ENCODE peak calls at places on chromosomes 11 and 22, in nine cellular contexts. One of them, this sample, is unnamed. For H3K27me3, the result is how much of the 10 kb centered on the place peaks cover.

GRCh38 chr11:2529636-2530035 is 84.8 kb downstream of the KCNQ1 start:
- DNase-seq in kidney epithelial cell: no peak
- DNase-seq in PC-3: no peak
- DNase-seq in CD4-positive, alpha-beta T cell: no peak
- DNase-seq in colonic mucosa: no peak
- DNase-seq in A673: no peak
- DNase-seq in iPS DF 6.9: no peak
- DNase-seq in neural progenitor cell: no peak
- DNase-seq in psoas muscle: peak
- DNase-seq in this sample: peak

GRCh38 chr11:79098096-79098495 is 342.7 kb downstream of the TENM4 start:
- DNase-seq in colonic mucosa: no peak
- DNase-seq in CD4-positive, alpha-beta T cell: no peak
- DNase-seq in PC-3: no peak
- DNase-seq in psoas muscle: no peak
- DNase-seq in kidney epithelial cell: no peak
- DNase-seq in iPS DF 6.9: no peak
- DNase-seq in A673: no peak
- DNase-seq in neural progenitor cell: no peak
- DNase-seq in this sample: no peak

GRCh38 chr11:131897976-131898375 is 527.6 kb downstream of the NTM start:
- DNase-seq in A673: no peak
- DNase-seq in neural progenitor cell: no peak
- DNase-seq in kidney epithelial cell: no peak
- DNase-seq in PC-3: no peak
- DNase-seq in colonic mucosa: no peak
- DNase-seq in psoas muscle: no peak
- DNase-seq in CD4-positive, alpha-beta T cell: no peak
- DNase-seq in iPS DF 6.9: no peak
- DNase-seq in this sample: no peak

GRCh38 chr22:35587447-35587870 is 29.7 kb downstream of the MB start:
- DNase-seq in colonic mucosa: no peak
- DNase-seq in PC-3: peak
- DNase-seq in kidney epithelial cell: no peak
- DNase-seq in psoas muscle: peak
- DNase-seq in CD4-positive, alpha-beta T cell: no peak
- DNase-seq in iPS DF 6.9: no peak
- DNase-seq in neural progenitor cell: no peak
- DNase-seq in A673: peak
- DNase-seq in this sample: no peak

GRCh38 chr22:41596776-41597634 is 7.4 kb upstream of the PMM1 start:
- DNase-seq in CD4-positive, alpha-beta T cell: peak
- DNase-seq in neural progenitor cell: peak
- DNase-seq in psoas muscle: peak
- DNase-seq in A673: peak
- DNase-seq in kidney epithelial cell: no peak
- DNase-seq in PC-3: peak
- DNase-seq in colonic mucosa: peak
- DNase-seq in iPS DF 6.9: peak
- DNase-seq in this sample: peak

GRCh38 chr11:2420502-2421225 is 20.1 kb downstream of the TSSC4 start:
- DNase-seq in neural progenitor cell: peak
- DNase-seq in A673: peak
- DNase-seq in psoas muscle: peak
- DNase-seq in colonic mucosa: peak
- DNase-seq in kidney epithelial cell: peak
- DNase-seq in PC-3: peak
- DNase-seq in CD4-positive, alpha-beta T cell: peak
- DNase-seq in iPS DF 6.9: peak
- DNase-seq in this sample: peak

GRCh38 chr11:67316882-67317364 is 13.6 kb downstream of the SSH3 start:
- DNase-seq in CD4-positive, alpha-beta T cell: no peak
- DNase-seq in psoas muscle: no peak
- DNase-seq in neural progenitor cell: no peak
- DNase-seq in kidney epithelial cell: peak
- DNase-seq in iPS DF 6.9: no peak
- DNase-seq in colonic mucosa: no peak
- DNase-seq in PC-3: peak
- DNase-seq in A673: no peak
- DNase-seq in this sample: no peak

GRCh38 chr11:92978226-92979111 is 9.0 kb downstream of the MTNR1B start:
- DNase-seq in PC-3: no peak
- DNase-seq in CD4-positive, alpha-beta T cell: no peak
- DNase-seq in neural progenitor cell: no peak
- DNase-seq in kidney epithelial cell: no peak
- DNase-seq in A673: peak
- DNase-seq in colonic mucosa: no peak
- DNase-seq in iPS DF 6.9: no peak
- DNase-seq in psoas muscle: no peak
- DNase-seq in this sample: peak

GRCh38 chr11:119764108-119764874 is 35.3 kb upstream of the NECTIN1 start:
- DNase-seq in psoas muscle: peak
- DNase-seq in PC-3: no peak
- DNase-seq in neural progenitor cell: peak
- DNase-seq in colonic mucosa: no peak
- DNase-seq in kidney epithelial cell: no peak
- DNase-seq in CD4-positive, alpha-beta T cell: no peak
- DNase-seq in A673: no peak
- DNase-seq in iPS DF 6.9: no peak
- DNase-seq in this sample: peak

GRCh38 chr22:46827072-46827780 is 64.8 kb downstream of the TBC1D22A start:
- DNase-seq in PC-3: no peak
- DNase-seq in psoas muscle: no peak
- DNase-seq in kidney epithelial cell: no peak
- DNase-seq in A673: no peak
- DNase-seq in colonic mucosa: no peak
- DNase-seq in CD4-positive, alpha-beta T cell: no peak
- DNase-seq in iPS DF 6.9: peak
- DNase-seq in neural progenitor cell: peak
- DNase-seq in this sample: no peak

GRCh38 chr22:34877506-34877905 is 188.5 kb upstream of the ISX start:
- DNase-seq in CD4-positive, alpha-beta T cell: no peak
- DNase-seq in PC-3: no peak
- DNase-seq in iPS DF 6.9: no peak
- DNase-seq in kidney epithelial cell: peak
- DNase-seq in colonic mucosa: no peak
- DNase-seq in A673: no peak
- DNase-seq in neural progenitor cell: no peak
- DNase-seq in psoas muscle: no peak
- DNase-seq in this sample: no peak

GRCh38 chr22:17167486-17167885 is 8.4 kb upstream of the HDHD5 start:
- DNase-seq in colonic mucosa: no peak
- DNase-seq in neural progenitor cell: no peak
- DNase-seq in PC-3: no peak
- DNase-seq in A673: no peak
- DNase-seq in psoas muscle: peak
- DNase-seq in CD4-positive, alpha-beta T cell: no peak
- DNase-seq in iPS DF 6.9: no peak
- DNase-seq in kidney epithelial cell: no peak
- DNase-seq in this sample: no peak

DNA sequence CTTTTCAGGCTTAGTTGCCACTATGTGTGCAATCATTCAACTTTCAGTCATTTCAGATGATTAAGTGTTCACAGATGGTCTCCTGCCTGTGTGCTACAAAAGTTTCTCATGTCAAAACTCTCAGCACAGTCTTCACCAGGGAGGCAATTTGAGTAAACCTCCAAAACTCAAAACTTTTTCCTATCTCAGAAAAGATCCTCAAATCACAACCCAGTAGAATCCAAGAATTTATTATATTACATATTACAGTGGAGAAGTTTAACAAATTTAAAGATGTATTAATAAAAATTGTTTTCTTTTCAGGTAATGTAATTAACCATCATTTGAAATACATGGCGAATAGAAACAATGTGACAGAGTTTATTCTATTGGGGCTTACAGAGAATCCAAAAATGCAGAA is at the start of gene OR4C13:
- DNase-seq in iPS DF 6.9: no peak
- DNase-seq in colonic mucosa: no peak
- DNase-seq in psoas muscle: no peak
- DNase-seq in A673: no peak
- DNase-seq in PC-3: no peak
- DNase-seq in kidney epithelial cell: no peak
- DNase-seq in neural progenitor cell: no peak
- DNase-seq in CD4-positive, alpha-beta T cell: no peak
- DNase-seq in this sample: no peak
- H3K27me3 ChIP-seq in iPS DF 6.9: under half
- H3K27me3 ChIP-seq in colonic mucosa: under half
- H3K27me3 ChIP-seq in psoas muscle: under half
- H3K27me3 ChIP-seq in A673: under half
- H3K27me3 ChIP-seq in PC-3: under half
- H3K27me3 ChIP-seq in kidney epithelial cell: under half
- H3K27me3 ChIP-seq in neural progenitor cell: under half
- H3K27me3 ChIP-seq in CD4-positive, alpha-beta T cell: under half
- H3K27me3 ChIP-seq in this sample: under half

GRCh38 chr11:69639843-69640242 is 1.1 kb upstream of the CCND1 start:
- DNase-seq in iPS DF 6.9: no peak
- DNase-seq in CD4-positive, alpha-beta T cell: no peak
- DNase-seq in psoas muscle: no peak
- DNase-seq in A673: no peak
- DNase-seq in kidney epithelial cell: no peak
- DNase-seq in PC-3: no peak
- DNase-seq in neural progenitor cell: no peak
- DNase-seq in colonic mucosa: no peak
- DNase-seq in this sample: no peak
- H3K27me3 ChIP-seq in iPS DF 6.9: under half
- H3K27me3 ChIP-seq in CD4-positive, alpha-beta T cell: half or more
- H3K27me3 ChIP-seq in psoas muscle: under half
- H3K27me3 ChIP-seq in A673: under half
- H3K27me3 ChIP-seq in kidney epithelial cell: under half
- H3K27me3 ChIP-seq in PC-3: under half
- H3K27me3 ChIP-seq in neural progenitor cell: under half
- H3K27me3 ChIP-seq in colonic mucosa: under half
- H3K27me3 ChIP-seq in this sample: under half

GRCh38 chr22:38841635-38842034 is 2.2 kb downstream of the NPTXR start:
- DNase-seq in kidney epithelial cell: no peak
- DNase-seq in iPS DF 6.9: no peak
- DNase-seq in neural progenitor cell: no peak
- DNase-seq in A673: no peak
- DNase-seq in PC-3: no peak
- DNase-seq in colonic mucosa: no peak
- DNase-seq in CD4-positive, alpha-beta T cell: no peak
- DNase-seq in psoas muscle: no peak
- DNase-seq in this sample: no peak

GRCh38 chr22:38837414-38837813 is 6.4 kb downstream of the NPTXR start:
- DNase-seq in kidney epithelial cell: no peak
- DNase-seq in iPS DF 6.9: no peak
- DNase-seq in A673: no peak
- DNase-seq in psoas muscle: no peak
- DNase-seq in colonic mucosa: no peak
- DNase-seq in CD4-positive, alpha-beta T cell: no peak
- DNase-seq in PC-3: no peak
- DNase-seq in neural progenitor cell: no peak
- DNase-seq in this sample: no peak

GRCh38 chr22:38842512-38843200 is 1.2 kb downstream of the NPTXR start:
- DNase-seq in psoas muscle: no peak
- DNase-seq in A673: no peak
- DNase-seq in kidney epithelial cell: no peak
- DNase-seq in colonic mucosa: no peak
- DNase-seq in CD4-positive, alpha-beta T cell: no peak
- DNase-seq in neural progenitor cell: no peak
- DNase-seq in PC-3: no peak
- DNase-seq in iPS DF 6.9: no peak
- DNase-seq in this sample: no peak

GRCh38 chr22:38841211-38841610 is 2.6 kb downstream of the NPTXR start:
- DNase-seq in CD4-positive, alpha-beta T cell: no peak
- DNase-seq in psoas muscle: no peak
- DNase-seq in iPS DF 6.9: no peak
- DNase-seq in kidney epithelial cell: no peak
- DNase-seq in A673: no peak
- DNase-seq in PC-3: no peak
- DNase-seq in colonic mucosa: no peak
- DNase-seq in neural progenitor cell: no peak
- DNase-seq in this sample: no peak

GRCh38 chr22:38840129-38840528 is 3.7 kb downstream of the NPTXR start:
- DNase-seq in A673: no peak
- DNase-seq in iPS DF 6.9: no peak
- DNase-seq in kidney epithelial cell: no peak
- DNase-seq in PC-3: no peak
- DNase-seq in CD4-positive, alpha-beta T cell: no peak
- DNase-seq in psoas muscle: no peak
- DNase-seq in colonic mucosa: no peak
- DNase-seq in neural progenitor cell: no peak
- DNase-seq in this sample: no peak
- H3K27me3 ChIP-seq in A673: under half
- H3K27me3 ChIP-seq in iPS DF 6.9: under half
- H3K27me3 ChIP-seq in kidney epithelial cell: under half
- H3K27me3 ChIP-seq in PC-3: under half
- H3K27me3 ChIP-seq in CD4-positive, alpha-beta T cell: under half
- H3K27me3 ChIP-seq in psoas muscle: under half
- H3K27me3 ChIP-seq in colonic mucosa: under half
- H3K27me3 ChIP-seq in neural progenitor cell: half or more
- H3K27me3 ChIP-seq in this sample: under half

GRCh38 chr22:45228401-45228754 is 12.3 kb downstream of the KIAA0930 start:
- DNase-seq in iPS DF 6.9: no peak
- DNase-seq in colonic mucosa: no peak
- DNase-seq in kidney epithelial cell: no peak
- DNase-seq in PC-3: no peak
- DNase-seq in A673: no peak
- DNase-seq in neural progenitor cell: no peak
- DNase-seq in CD4-positive, alpha-beta T cell: no peak
- DNase-seq in psoas muscle: no peak
- DNase-seq in this sample: no peak

GRCh38 chr22:45227645-45228400 is 12.9 kb downstream of the KIAA0930 start:
- DNase-seq in iPS DF 6.9: no peak
- DNase-seq in colonic mucosa: no peak
- DNase-seq in psoas muscle: no peak
- DNase-seq in CD4-positive, alpha-beta T cell: no peak
- DNase-seq in kidney epithelial cell: no peak
- DNase-seq in PC-3: no peak
- DNase-seq in A673: no peak
- DNase-seq in neural progenitor cell: peak
- DNase-seq in this sample: no peak

GRCh38 chr22:45225732-45226560 is 14.7 kb downstream of the KIAA0930 start:
- DNase-seq in A673: no peak
- DNase-seq in PC-3: no peak
- DNase-seq in iPS DF 6.9: no peak
- DNase-seq in psoas muscle: peak
- DNase-seq in CD4-positive, alpha-beta T cell: no peak
- DNase-seq in neural progenitor cell: no peak
- DNase-seq in kidney epithelial cell: no peak
- DNase-seq in colonic mucosa: no peak
- DNase-seq in this sample: no peak

GRCh38 chr22:45224988-45225731 is 15.5 kb downstream of the KIAA0930 start:
- DNase-seq in CD4-positive, alpha-beta T cell: no peak
- DNase-seq in kidney epithelial cell: no peak
- DNase-seq in psoas muscle: no peak
- DNase-seq in A673: no peak
- DNase-seq in colonic mucosa: no peak
- DNase-seq in PC-3: no peak
- DNase-seq in iPS DF 6.9: no peak
- DNase-seq in neural progenitor cell: no peak
- DNase-seq in this sample: no peak

DNA sequence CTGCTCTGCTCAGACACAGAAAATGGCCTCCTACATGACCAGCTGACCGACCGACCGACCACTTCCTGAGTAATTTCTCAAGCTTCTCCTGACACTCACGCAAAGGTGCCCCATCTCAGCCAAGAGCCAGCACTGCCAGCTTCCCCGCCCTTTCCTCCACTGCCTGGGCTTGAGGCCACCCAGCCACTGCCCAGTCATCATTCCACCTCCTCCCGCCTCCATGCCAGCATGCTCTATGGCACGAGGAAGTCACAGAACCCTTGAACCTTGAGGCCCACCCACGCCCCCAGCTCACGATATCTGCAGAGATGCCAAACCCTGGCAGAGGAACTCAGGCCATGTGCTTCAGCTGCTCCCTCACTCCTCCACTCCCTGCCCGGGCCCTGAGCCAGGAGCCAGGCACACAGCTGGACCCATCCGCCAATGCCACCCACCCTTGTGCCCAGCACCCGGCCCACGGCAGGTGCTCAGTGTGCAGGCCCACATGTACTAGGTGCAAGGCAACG is 14.0 kb downstream of the KIAA0930 start:
- DNase-seq in CD4-positive, alpha-beta T cell: no peak
- DNase-seq in A673: no peak
- DNase-seq in colonic mucosa: no peak
- DNase-seq in kidney epithelial cell: no peak
- DNase-seq in psoas muscle: no peak
- DNase-seq in neural progenitor cell: no peak
- DNase-seq in iPS DF 6.9: no peak
- DNase-seq in PC-3: peak
- DNase-seq in this sample: no peak
- H3K27me3 ChIP-seq in CD4-positive, alpha-beta T cell: under half
- H3K27me3 ChIP-seq in A673: under half
- H3K27me3 ChIP-seq in colonic mucosa: under half
- H3K27me3 ChIP-seq in kidney epithelial cell: under half
- H3K27me3 ChIP-seq in psoas muscle: under half
- H3K27me3 ChIP-seq in neural progenitor cell: under half
- H3K27me3 ChIP-seq in iPS DF 6.9: under half
- H3K27me3 ChIP-seq in PC-3: under half
- H3K27me3 ChIP-seq in this sample: under half